ENCODE peak calls at places on chromosomes 11 and 22, in eight cellular contexts. A, K, O, J, E, T, U and P are unnamed samples.

GRCh38 chr11:48087974-48088681 is 107.8 kb downstream of the PTPRJ start:
- DNase-seq in A (no peak), U (peak; percentile 38), K (no peak), T (no peak), E (no peak), O (no peak), J (no peak), P (no peak)

GRCh38 chr11:32817181-32817842 is 12.4 kb upstream of the PRRG4 start:
- DNase-seq in J (no peak), U (no peak), E (no peak), T (no peak), A (no peak), O (no peak), K (peak; percentile 76), P (no peak)

GRCh38 chr11:10304495-10305261 is at the start of gene ADM:
- DNase-seq in T (peak; percentile 91), K (peak; percentile 88), J (peak; percentile 92), O (peak; percentile 93), A (peak; percentile 93), U (peak; percentile 90), E (no peak), P (peak; percentile 71)

GRCh38 chr22:46295277-46295971 is 1.2 kb upstream of the GTSE1 start:
- DNase-seq in K (no peak), T (no peak), E (no peak), A (no peak), O (no peak), J (no peak), U (no peak), P (no peak)

GRCh38 chr11:63769719-63770443 is 1.3 kb upstream of the ZFTA start:
- DNase-seq in J (no peak), A (peak; percentile 40), E (no peak), O (no peak), T (no peak), K (no peak), U (peak; percentile 22), P (no peak)

GRCh38 chr11:81658722-81659121 is 1074.9 kb downstream of the FAM181B start:
- DNase-seq in U (no peak), T (no peak), K (peak; percentile 62), J (no peak), E (no peak), A (peak; percentile 33), O (no peak), P (peak; percentile 21)

GRCh38 chr11:68974421-68975194 is 6.2 kb downstream of the MRGPRD start:
- DNase-seq in U (no peak), E (no peak), K (peak; percentile 19), T (peak; percentile 10), O (no peak), J (no peak), A (peak; percentile 4), P (no peak)

GRCh38 chr11:8809605-8810272 is 101.2 kb upstream of the AKIP1 start:
- DNase-seq in K (no peak), J (no peak), A (no peak), O (no peak), E (no peak), U (no peak), T (no peak), P (no peak)

GRCh38 chr22:17283423-17283822 is 64.2 kb upstream of the ADA2 start:
- DNase-seq in A (no peak), T (no peak), U (peak; percentile 1), K (no peak), E (no peak), O (no peak), J (no peak), P (no peak)

GRCh38 chr11:12196335-12196734 is 85.9 kb downstream of the MICAL2 start:
- DNase-seq in U (no peak), E (no peak), K (no peak), T (no peak), A (no peak), O (no peak), J (no peak), P (no peak)

GRCh38 chr11:78420796-78421209 is 3.2 kb upstream of the GAB2 start:
- DNase-seq in A (peak; percentile 47), T (peak; percentile 89), J (no peak), U (peak; percentile 62), O (peak; percentile 56), K (peak; percentile 47), E (peak; percentile 95), P (peak; percentile 38)

GRCh38 chr11:10898763-10899541 is 41.1 kb upstream of the ZBED5 start:
- DNase-seq in O (peak; percentile 68), E (no peak), T (peak; percentile 77), A (no peak), U (peak; percentile 46), J (no peak), K (no peak), P (no peak)

GRCh38 chr22:36660510-36660840 is 43.1 kb downstream of the CACNG2 start:
- DNase-seq in J (no peak), K (no peak), E (no peak), T (no peak), A (no peak), U (no peak), O (no peak), P (no peak)

GRCh38 chr11:128845334-128845780 is 21.7 kb downstream of the KCNJ1 start:
- DNase-seq in O (no peak), A (no peak), E (peak; percentile 62), K (no peak), T (no peak), J (no peak), U (no peak), P (no peak)
- TF ChIP-seq CTCF in O (no peak), A (no peak), E (no peak), K (no peak), T (no peak), J (no peak), U (no peak), P (no peak)

GRCh38 chr22:22462813-22463567 is 45.6 kb downstream of the ZNF280B start:
- DNase-seq in K (peak; percentile 21), J (no peak), U (no peak), O (no peak), A (no peak), E (no peak), T (no peak), P (no peak)
- TF ChIP-seq CTCF in K (peak; percentile 17), J (no peak), U (no peak), O (no peak), A (no peak), E (no peak), T (no peak), P (peak; percentile 27)

GRCh38 chr11:66638177-66639065 is at the start of gene RBM4:
- DNase-seq in A (peak; percentile 99), K (peak; percentile 100), E (peak; percentile 98), U (peak; percentile 100), J (peak; percentile 100), T (peak; percentile 96), O (peak; percentile 96), P (peak; percentile 98)

GRCh38 chr11:66641834-66642233 is 3.3 kb downstream of the RBM4 start:
- DNase-seq in E (no peak), A (no peak), J (no peak), O (no peak), U (no peak), K (no peak), T (no peak), P (no peak)

GRCh38 chr11:66636411-66636810 is 2.1 kb upstream of the RBM4 start:
- DNase-seq in E (no peak), K (peak; percentile 22), U (no peak), J (no peak), A (no peak), T (no peak), O (no peak), P (no peak)

GRCh38 chr11:66637557-66638176 is 836 bp upstream of the RBM4 start:
- DNase-seq in A (no peak), J (peak; percentile 21), O (no peak), T (no peak), E (no peak), U (no peak), K (peak; percentile 4), P (no peak)

DNA sequence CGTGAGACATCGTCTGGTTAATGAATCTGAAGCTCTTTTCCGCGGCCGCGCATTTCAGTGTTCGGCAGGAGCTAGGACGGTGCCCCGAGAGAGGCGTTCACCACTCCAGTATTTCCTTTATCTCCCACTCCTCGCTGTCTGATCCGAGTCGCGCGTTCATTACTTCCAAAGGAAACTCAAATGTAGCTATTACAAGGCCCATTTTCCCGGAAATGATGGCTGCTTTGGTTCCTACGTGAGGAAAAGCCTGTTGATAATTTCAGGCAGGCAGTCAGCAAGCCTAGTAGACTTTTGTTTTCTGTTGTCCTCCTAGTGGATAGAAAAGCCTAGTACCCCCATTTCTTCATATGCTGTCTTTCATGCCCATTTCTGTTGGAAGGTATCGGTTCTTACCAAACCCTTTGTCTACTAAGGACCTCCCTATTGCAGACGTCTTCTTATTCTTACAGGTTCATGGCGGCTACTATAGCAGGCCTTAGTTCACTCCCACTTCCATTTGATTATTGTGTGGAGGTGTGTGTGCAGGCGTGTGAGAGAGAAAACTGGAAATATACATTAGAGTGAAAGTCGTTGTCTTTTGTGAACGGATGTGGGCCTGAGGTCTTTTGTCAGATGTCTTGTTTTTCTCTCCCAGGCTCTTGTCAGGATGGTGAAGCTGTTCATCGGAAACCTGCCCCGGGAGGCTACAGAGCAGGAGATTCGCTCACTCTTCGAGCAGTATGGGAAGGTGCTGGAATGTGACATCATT is 737 bp downstream of the RBM4 start:
- DNase-seq in U (peak; percentile 16), J (no peak), E (no peak), O (no peak), T (no peak), A (peak; percentile 60), K (peak; percentile 26), P (no peak)
- TF ChIP-seq CTCF in U (no peak), J (no peak), E (peak; percentile 28), O (no peak), T (peak; percentile 6), A (peak; percentile 13), K (no peak), P (no peak)

DNA sequence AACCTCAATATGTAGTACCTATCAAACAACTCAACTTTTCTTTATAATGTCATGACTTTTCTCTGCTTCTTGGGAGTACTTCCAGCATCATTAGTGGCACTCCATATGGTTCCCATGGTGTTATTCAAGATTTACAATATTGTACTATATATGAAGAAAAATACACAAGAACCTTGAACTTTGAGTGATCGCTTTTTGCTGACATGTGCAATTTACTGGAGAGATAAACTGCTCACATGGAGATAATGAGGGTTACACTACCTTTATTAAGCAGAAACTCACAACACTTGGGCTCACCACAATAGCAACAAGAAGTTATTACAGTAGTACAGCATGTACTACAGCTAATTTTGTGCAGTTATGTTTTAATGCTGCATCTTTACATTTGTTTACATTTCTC is 388.2 kb downstream of the DLG2 start:
- DNase-seq in O (no peak), J (no peak), A (no peak), U (no peak), K (no peak), T (no peak), E (no peak), P (no peak)
- TF ChIP-seq CTCF in O (no peak), J (no peak), A (no peak), U (no peak), K (no peak), T (no peak), E (no peak), P (no peak)